ENCODE peak calls at places on chromosome 16, in seven cellular contexts. M, H, A, C, X, L and B are unnamed samples.

GRCh38 chr16:81432899-81433560 is 11.6 kb upstream of the CMIP start:
- DNase-seq in M (no peak), H (no peak), A (no peak), C (no peak), X (no peak), L (no peak), B (no peak)

GRCh38 chr16:52407778-52408177 is 139.2 kb downstream of the TOX3 start:
- DNase-seq in M (no peak), H (no peak), A (no peak), C (no peak), X (no peak), L (no peak), B (no peak)

GRCh38 chr16:11160676-11161115 is 95.3 kb downstream of the SOCS1 start:
- DNase-seq in M (no peak), H (no peak), A (no peak), C (no peak), X (no peak), L (no peak), B (no peak)

GRCh38 chr16:27237229-27238015 is 31.1 kb downstream of the NSMCE1 start:
- DNase-seq in M (peak; percentile 46), H (no peak), A (no peak), C (peak; percentile 26), X (no peak), L (no peak), B (peak; percentile 80)

GRCh38 chr16:19735074-19735867 is 17.2 kb downstream of the IQCK start:
- DNase-seq in M (peak; percentile 18), H (no peak), A (no peak), C (no peak), X (no peak), L (no peak), B (no peak)

GRCh38 chr16:14405611-14406537 is 224.2 kb downstream of the PARN start:
- DNase-seq in M (no peak), H (no peak), A (no peak), C (no peak), X (peak; percentile 96), L (no peak), B (peak; percentile 69)

GRCh38 chr16:3306078-3306477 is 781 bp downstream of the ZNF75A start:
- DNase-seq in M (no peak), H (no peak), A (no peak), C (no peak), X (no peak), L (no peak), B (no peak)

GRCh38 chr16:19704321-19705130 is 13.5 kb downstream of the KNOP1 start:
- DNase-seq in M (peak; percentile 66), H (peak; percentile 70), A (peak; percentile 67), C (no peak), X (no peak), L (no peak), B (no peak)

GRCh38 chr16:79316004-79316458 is 284.5 kb downstream of the MAF start:
- DNase-seq in M (no peak), H (no peak), A (no peak), C (no peak), X (no peak), L (no peak), B (peak; percentile 18)

GRCh38 chr16:26526633-26527032 is 540.1 kb upstream of the C16orf82 start:
- DNase-seq in M (no peak), H (no peak), A (no peak), C (no peak), X (no peak), L (no peak), B (no peak)

GRCh38 chr16:73040136-73040535 is 7.8 kb downstream of the ZFHX3 start:
- DNase-seq in M (no peak), H (no peak), A (no peak), C (no peak), X (peak; percentile 66), L (no peak), B (no peak)

GRCh38 chr16:12260647-12261262 is 284.2 kb downstream of the SNX29 start:
- DNase-seq in M (no peak), H (no peak), A (peak; percentile 31), C (no peak), X (peak; percentile 62), L (no peak), B (no peak)

GRCh38 chr16:66265556-66266133 is 100.8 kb upstream of the CDH5 start:
- DNase-seq in M (no peak), H (no peak), A (no peak), C (peak; percentile 19), X (no peak), L (no peak), B (no peak)

GRCh38 chr16:88531346-88531745 is 38.9 kb upstream of the ZC3H18 start:
- DNase-seq in M (no peak), H (no peak), A (no peak), C (no peak), X (no peak), L (no peak), B (no peak)

GRCh38 chr16:19691161-19691850 is 26.7 kb downstream of the KNOP1 start:
- DNase-seq in M (peak; percentile 68), H (no peak), A (no peak), C (peak; percentile 66), X (no peak), L (no peak), B (no peak)

GRCh38 chr16:87964049-87964448 is 12.8 kb downstream of the BANP start:
- DNase-seq in M (no peak), H (no peak), A (no peak), C (no peak), X (no peak), L (no peak), B (no peak)

GRCh38 chr16:20928774-20929411 is 28.3 kb downstream of the LYRM1 start:
- DNase-seq in M (no peak), H (peak; percentile 66), A (no peak), C (no peak), X (no peak), L (no peak), B (peak; percentile 29)

GRCh38 chr16:88979616-88980015 is 2.6 kb upstream of the CBFA2T3 start:
- DNase-seq in M (no peak), H (no peak), A (no peak), C (no peak), X (no peak), L (no peak), B (no peak)

GRCh38 chr16:55252577-55252976 is 71.4 kb upstream of the IRX6 start:
- DNase-seq in M (no peak), H (no peak), A (no peak), C (no peak), X (no peak), L (no peak), B (no peak)

GRCh38 chr16:55730115-55730514 is 74.3 kb downstream of the SLC6A2 start:
- DNase-seq in M (no peak), H (no peak), A (no peak), C (no peak), X (no peak), L (no peak), B (no peak)

GRCh38 chr16:25108054-25108453 is 3.5 kb upstream of the LCMT1 start:
- DNase-seq in M (no peak), H (no peak), A (no peak), C (no peak), X (peak; percentile 28), L (no peak), B (peak; percentile 36)

GRCh38 chr16:80628254-80628653 is 87.5 kb downstream of the DYNLRB2 start:
- DNase-seq in M (no peak), H (no peak), A (no peak), C (no peak), X (no peak), L (no peak), B (no peak)

DNA sequence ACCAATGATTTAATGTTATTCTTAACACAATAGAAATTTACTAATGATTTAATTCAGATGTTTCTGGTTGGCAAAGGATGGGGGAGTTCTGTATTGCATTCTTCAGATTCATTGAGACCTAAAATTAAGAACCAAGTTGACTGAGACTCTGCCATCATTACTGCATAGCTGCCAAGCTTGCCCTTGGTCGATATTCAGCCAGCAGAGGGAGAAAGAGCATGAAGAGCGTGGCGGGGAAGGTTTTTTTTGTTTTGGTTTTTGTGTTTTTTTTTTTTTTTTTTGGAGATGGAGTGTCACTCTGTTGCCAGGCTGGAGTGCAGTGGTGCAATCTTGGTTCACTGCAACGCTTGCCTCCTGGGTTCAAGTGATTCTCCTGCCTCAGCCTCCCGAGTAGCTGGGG is 659.4 kb upstream of the EEF2KMT start:
- DNase-seq in M (no peak), H (no peak), A (no peak), C (no peak), X (no peak), L (no peak), B (no peak)
- TF ChIP-seq CTCF in M (no peak), H (no peak), A (no peak), C (no peak), X (no peak), L (no peak), B (no peak)

GRCh38 chr16:83807327-83807709 is 460 bp upstream of the HSBP1 start:
- DNase-seq in M (no peak), H (no peak), A (no peak), C (no peak), X (no peak), L (no peak), B (no peak)

GRCh38 chr16:83807710-83808572 is at the start of gene HSBP1:
- DNase-seq in M (peak; percentile 96), H (peak; percentile 87), A (peak; percentile 92), C (peak; percentile 91), X (peak; percentile 97), L (peak; percentile 69), B (peak; percentile 98)

GRCh38 chr16:83809092-83809491 is 1.3 kb downstream of the HSBP1 start:
- DNase-seq in M (no peak), H (no peak), A (no peak), C (no peak), X (no peak), L (no peak), B (no peak)

GRCh38 chr16:83806721-83807120 is 1.1 kb upstream of the HSBP1 start:
- DNase-seq in M (no peak), H (no peak), A (no peak), C (no peak), X (no peak), L (no peak), B (no peak)

DNA sequence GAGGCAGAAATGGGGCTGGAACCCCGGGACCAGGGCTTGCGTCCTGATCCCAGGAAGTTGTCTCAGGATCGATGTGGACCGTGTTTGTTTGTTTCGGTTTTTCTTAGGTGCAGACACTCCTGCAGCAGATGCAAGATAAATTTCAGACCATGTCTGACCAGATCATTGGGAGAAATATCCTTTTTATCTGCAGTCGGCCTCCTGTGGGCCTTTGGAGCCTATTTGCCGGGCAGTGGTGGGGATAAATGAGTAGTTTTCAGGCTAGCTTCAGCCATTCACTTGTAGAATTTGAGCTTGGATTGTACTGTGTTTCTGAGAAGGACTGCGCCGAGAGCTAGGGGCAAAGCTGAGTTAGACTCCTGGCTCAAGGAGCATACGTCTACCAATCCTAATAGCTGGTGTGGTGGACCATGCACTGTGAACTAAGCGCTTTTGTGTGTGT is 816 bp downstream of the HSBP1 start:
- DNase-seq in M (no peak), H (no peak), A (no peak), C (no peak), X (no peak), L (no peak), B (no peak)
- TF ChIP-seq CTCF in M (no peak), H (no peak), A (no peak), C (no peak), X (no peak), L (no peak), B (no peak)

GRCh38 chr16:82792704-82793103 is 165.9 kb downstream of the CDH13 start:
- DNase-seq in M (no peak), H (no peak), A (no peak), C (no peak), X (no peak), L (no peak), B (no peak)
- TF ChIP-seq CTCF in M (no peak), H (no peak), A (no peak), C (no peak), X (no peak), L (no peak), B (no peak)

GRCh38 chr16:29897333-29897732 is 2.0 kb downstream of the SEZ6L2 start:
- DNase-seq in M (no peak), H (no peak), A (no peak), C (no peak), X (no peak), L (no peak), B (no peak)
- TF ChIP-seq CTCF in M (no peak), H (no peak), A (no peak), C (no peak), X (no peak), L (no peak), B (no peak)